ENCODE peak calls at places on chromosomes 5 and 9, in four cellular contexts. G, C, I and U are unnamed samples.

GRCh38 chr5:92800360-92800759 is 780.7 kb downstream of the NR2F1-AS1 start:
- DNase-seq in I (no peak), C (peak; percentile 1), G (no peak), U (peak; percentile 89)

GRCh38 chr9:8208465-8208864 is 408.9 kb upstream of the DMAC1 start:
- DNase-seq in C (no peak), I (no peak), G (no peak), U (no peak)

GRCh38 chr5:176671399-176671798 is 24.1 kb downstream of the TSPAN17 start:
- DNase-seq in C (no peak), G (no peak), I (no peak), U (no peak)

GRCh38 chr5:74017112-74017511 is 391.1 kb downstream of the ARHGEF28 start:
- DNase-seq in I (no peak), C (no peak), G (no peak), U (no peak)

GRCh38 chr5:112930082-112930344 is 8.0 kb upstream of the REEP5 start:
- DNase-seq in I (no peak), G (no peak), C (no peak), U (no peak)

GRCh38 chr9:127751269-127752054 is 16.4 kb upstream of the TOR2A start:
- DNase-seq in G (peak; percentile 55), I (no peak), C (no peak), U (no peak)

GRCh38 chr9:88400021-88400420 is 11.8 kb downstream of the SPIN1 start:
- DNase-seq in C (no peak), G (no peak), I (no peak), U (peak; percentile 92)

GRCh38 chr9:6114424-6114823 is 99.0 kb upstream of the RANBP6 start:
- DNase-seq in G (no peak), I (no peak), C (no peak), U (no peak)

GRCh38 chr5:176533390-176533789 is 3.8 kb downstream of the RNF44 start:
- DNase-seq in I (no peak), G (peak; percentile 34), C (no peak), U (no peak)

GRCh38 chr5:170590537-170590936 is 86.7 kb downstream of the KCNIP1 start:
- DNase-seq in C (no peak), G (no peak), I (no peak), U (no peak)

GRCh38 chr5:179318193-179318955 is 26.9 kb downstream of the ADAMTS2 start:
- DNase-seq in G (no peak), C (no peak), I (no peak), U (no peak)

GRCh38 chr5:56175465-56175864 is 57.7 kb downstream of the ANKRD55 start:
- DNase-seq in C (no peak), I (no peak), G (no peak), U (peak; percentile 84)

GRCh38 chr5:102048940-102049339 is 247.1 kb downstream of the SLCO4C1 start:
- DNase-seq in G (no peak), I (no peak), C (peak; percentile 9), U (no peak)

GRCh38 chr9:128636024-128636390 is 20.6 kb downstream of the DYNC2I2 start:
- DNase-seq in I (peak; percentile 89), G (no peak), C (peak; percentile 43), U (no peak)

GRCh38 chr5:54743997-54744788 is 226.6 kb downstream of the SNX18 start:
- DNase-seq in C (no peak), I (no peak), G (peak; percentile 66), U (peak; percentile 99)

GRCh38 chr9:126773004-126773607 is 31.7 kb upstream of the ZBTB43 start:
- DNase-seq in G (peak; percentile 43), I (peak; percentile 65), C (peak; percentile 52), U (peak; percentile 16)

GRCh38 chr9:81083062-81083461 is 606.3 kb downstream of the TLE1 start:
- DNase-seq in I (no peak), C (peak; percentile 3), G (no peak), U (peak; percentile 40)

GRCh38 chr5:76401801-76402250 is 1.3 kb upstream of the IQGAP2 start:
- DNase-seq in I (no peak), G (no peak), C (no peak), U (no peak)

GRCh38 chr5:139925650-139926640 is 117.2 kb downstream of the NRG2 start:
- DNase-seq in I (no peak), G (peak; percentile 3), C (no peak), U (no peak)

GRCh38 chr5:88391116-88391515 is 122.5 kb upstream of the TMEM161B start:
- DNase-seq in I (no peak), C (no peak), G (no peak), U (no peak)

GRCh38 chr5:116502616-116503015 is 72.0 kb downstream of the SEMA6A start:
- DNase-seq in C (no peak), I (no peak), G (no peak), U (peak; percentile 17)

DNA sequence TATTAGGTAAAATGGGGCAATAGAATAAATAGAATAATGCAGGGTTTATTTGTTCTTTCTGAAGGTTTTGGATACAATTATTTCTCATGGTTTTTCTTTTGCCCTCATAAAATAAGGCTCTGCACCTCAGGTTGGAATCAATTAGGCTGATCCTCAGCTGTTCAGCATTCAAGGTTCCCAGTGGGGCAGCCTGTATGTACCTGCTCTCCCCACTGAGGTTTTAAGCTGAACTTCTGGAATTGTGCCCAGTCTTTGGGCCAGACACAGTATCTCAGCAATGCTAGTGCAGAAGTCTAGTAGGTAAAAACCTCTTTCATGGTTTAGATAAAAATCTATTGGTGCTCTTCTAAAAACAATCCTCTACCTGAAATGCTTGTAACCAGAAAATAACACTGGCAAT is 98.0 kb downstream of the EDIL3 start:
- DNase-seq in I (no peak), G (no peak), C (no peak), U (no peak)
- TF ChIP-seq RCOR1 in I (no peak), G (no peak), C (no peak), U (no peak)

GRCh38 chr5:36373527-36374086 is 71.9 kb upstream of the RANBP3L start:
- DNase-seq in G (no peak), C (no peak), I (no peak), U (peak; percentile 38)
- TF ChIP-seq RCOR1 in G (no peak), C (no peak), I (no peak), U (no peak)

GRCh38 chr9:21615018-21615417 is 132.9 kb upstream of the IFNE start:
- DNase-seq in I (no peak), C (no peak), G (no peak), U (no peak)

GRCh38 chr9:21615446-21615845 is 133.3 kb upstream of the IFNE start:
- DNase-seq in I (no peak), G (no peak), C (no peak), U (peak; percentile 19)

GRCh38 chr9:21611896-21612295 is 129.8 kb upstream of the IFNE start:
- DNase-seq in G (no peak), I (no peak), C (no peak), U (no peak)

DNA sequence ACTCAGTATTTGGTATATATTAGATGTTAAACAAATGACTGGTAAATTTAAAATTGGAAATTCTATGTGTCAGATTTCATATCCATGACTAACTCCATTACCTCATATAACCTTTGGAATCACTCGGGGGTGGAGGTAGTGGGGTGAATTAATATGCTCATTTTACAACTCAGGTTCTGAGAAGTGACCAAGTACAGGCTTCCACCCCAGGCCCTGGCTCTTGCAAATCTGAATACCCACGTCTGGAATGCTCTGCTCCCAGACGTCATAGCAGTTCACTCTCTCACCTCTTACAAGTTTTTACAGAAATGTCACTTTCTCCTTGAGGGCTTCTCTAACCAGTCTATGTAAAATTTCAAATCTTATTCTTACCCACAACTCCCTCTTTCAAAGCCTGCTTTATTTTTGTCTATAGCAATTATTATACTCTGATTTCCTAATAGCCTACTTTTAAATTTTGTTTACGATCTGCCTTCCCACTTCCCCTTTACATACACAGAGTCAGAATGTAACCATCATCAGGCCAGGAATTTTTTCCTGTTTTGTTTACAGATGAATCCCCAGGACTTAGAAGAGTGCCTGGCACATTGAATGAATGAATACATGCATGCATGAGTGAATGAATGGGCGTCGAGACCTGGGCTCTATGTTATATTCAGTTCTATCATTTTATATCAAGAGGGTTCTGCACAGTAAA is 134.1 kb upstream of the IFNE start:
- DNase-seq in C (no peak), I (peak; percentile 69), G (no peak), U (peak; percentile 98)
- TF ChIP-seq RCOR1 in C (no peak), I (no peak), G (no peak), U (no peak)

DNA sequence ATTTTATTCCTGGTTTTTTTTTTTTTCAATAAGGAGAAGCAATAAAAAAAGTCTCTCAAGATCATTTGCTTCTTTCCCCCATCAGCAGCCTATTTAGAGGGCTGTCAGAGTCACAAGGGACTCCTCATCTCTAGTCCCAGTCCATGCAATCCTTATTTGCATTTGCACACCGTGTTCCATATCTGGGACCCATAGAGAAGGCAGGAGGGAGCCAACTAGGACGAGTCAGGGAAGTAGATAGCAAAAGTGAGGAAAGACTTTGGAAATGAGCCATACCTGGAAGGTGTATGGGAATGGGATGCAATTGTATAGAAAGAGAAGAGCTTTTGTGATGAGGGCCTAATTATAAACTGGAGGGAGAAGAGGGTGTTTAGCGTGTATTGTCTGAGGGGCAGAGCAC is 160.0 kb downstream of the PIK3R1 start:
- DNase-seq in G (no peak), I (no peak), C (no peak), U (no peak)
- TF ChIP-seq RCOR1 in G (no peak), I (no peak), C (no peak), U (no peak)

GRCh38 chr9:124017929-124018730 is 6.6 kb downstream of the LHX2 start:
- DNase-seq in I (no peak), G (no peak), C (peak; percentile 58), U (no peak)
- TF ChIP-seq RCOR1 in I (no peak), G (no peak), C (no peak), U (no peak)